ENCODE peak calls at places on chromosomes 3 and 15, in four cellular contexts. One of them, this sample, is unnamed.

GRCh38 chr15:92460023-92460422 is 66.3 kb downstream of the ST8SIA2 start:
- DNase-seq in CD14-positive monocyte: no peak
- DNase-seq in AG09319: no peak
- DNase-seq in right atrium auricular region: no peak
- DNase-seq in this sample: no peak

GRCh38 chr3:14725564-14726420 is 50.9 kb downstream of the C3orf20 start:
- DNase-seq in CD14-positive monocyte: no peak
- DNase-seq in AG09319: no peak
- DNase-seq in right atrium auricular region: no peak
- DNase-seq in this sample: peak; percentile 94

GRCh38 chr15:51280838-51281237 is 57.6 kb downstream of the CYP19A1 start:
- DNase-seq in CD14-positive monocyte: no peak
- DNase-seq in AG09319: no peak
- DNase-seq in right atrium auricular region: no peak
- DNase-seq in this sample: no peak

GRCh38 chr3:129650256-129650872 is 43.9 kb upstream of the PLXND1 start:
- DNase-seq in CD14-positive monocyte: peak; percentile 68
- DNase-seq in AG09319: peak; percentile 69
- DNase-seq in right atrium auricular region: peak; percentile 86
- DNase-seq in this sample: peak; percentile 91

GRCh38 chr3:56086355-56086754 is 381.9 kb downstream of the ERC2 start:
- DNase-seq in CD14-positive monocyte: no peak
- DNase-seq in AG09319: no peak
- DNase-seq in right atrium auricular region: no peak
- DNase-seq in this sample: no peak

GRCh38 chr15:78457101-78457500 is 19.1 kb downstream of the IREB2 start:
- DNase-seq in CD14-positive monocyte: no peak
- DNase-seq in AG09319: peak; percentile 62
- DNase-seq in right atrium auricular region: no peak
- DNase-seq in this sample: peak; percentile 76

GRCh38 chr3:32586361-32586760 is 15.7 kb upstream of the DYNC1LI1 start:
- DNase-seq in CD14-positive monocyte: no peak
- DNase-seq in AG09319: no peak
- DNase-seq in right atrium auricular region: no peak
- DNase-seq in this sample: no peak

GRCh38 chr3:138946554-138947302 is at the start of the genes FOXL2 and FOXL2NB:
- DNase-seq in CD14-positive monocyte: no peak
- DNase-seq in AG09319: peak; percentile 42
- DNase-seq in right atrium auricular region: no peak
- DNase-seq in this sample: peak; percentile 52

GRCh38 chr15:68363353-68363752 is 68.6 kb downstream of the ITGA11 start:
- DNase-seq in CD14-positive monocyte: no peak
- DNase-seq in AG09319: no peak
- DNase-seq in right atrium auricular region: no peak
- DNase-seq in this sample: no peak